ENCODE peak calls at places on chromosomes 4 and X, in nine cellular contexts. One of them, this sample, is unnamed.

GRCh38 chrX:125422986-125423385 is 103.3 kb downstream of the TEX13C start:
- DNase-seq in progenitor cell of endocrine pancreas: no peak
- DNase-seq in IMR-90: no peak
- DNase-seq in esophagus muscularis mucosa: no peak
- DNase-seq in Calu3: no peak
- DNase-seq in fibroblast of lung: no peak
- DNase-seq in activated B cell treated with CpG ODN at 0.5 μM for 24 hours: no peak
- DNase-seq in mammary epithelial cell: no peak
- DNase-seq in fibroblast of mammary gland: no peak
- DNase-seq in this sample: no peak

GRCh38 chr4:11623726-11624037 is 195.0 kb upstream of the HS3ST1 start:
- DNase-seq in progenitor cell of endocrine pancreas: peak; percentile 9
- DNase-seq in IMR-90: peak; percentile 27
- DNase-seq in esophagus muscularis mucosa: no peak
- DNase-seq in Calu3: peak; percentile 54
- DNase-seq in fibroblast of lung: peak; percentile 37
- DNase-seq in activated B cell treated with CpG ODN at 0.5 μM for 24 hours: no peak
- DNase-seq in mammary epithelial cell: peak; percentile 57
- DNase-seq in fibroblast of mammary gland: no peak
- DNase-seq in this sample: no peak

GRCh38 chr4:94766856-94767255 is 9.1 kb downstream of the BMPR1B start:
- DNase-seq in progenitor cell of endocrine pancreas: no peak
- DNase-seq in IMR-90: peak; percentile 60
- DNase-seq in esophagus muscularis mucosa: no peak
- DNase-seq in Calu3: no peak
- DNase-seq in fibroblast of lung: no peak
- DNase-seq in activated B cell treated with CpG ODN at 0.5 μM for 24 hours: no peak
- DNase-seq in mammary epithelial cell: peak; percentile 82
- DNase-seq in fibroblast of mammary gland: peak; percentile 82
- DNase-seq in this sample: no peak

GRCh38 chrX:150575415-150575814 is 7.0 kb downstream of the MTM1 start:
- DNase-seq in progenitor cell of endocrine pancreas: no peak
- DNase-seq in IMR-90: peak; percentile 33
- DNase-seq in esophagus muscularis mucosa: no peak
- DNase-seq in Calu3: peak; percentile 68
- DNase-seq in fibroblast of lung: peak; percentile 12
- DNase-seq in activated B cell treated with CpG ODN at 0.5 μM for 24 hours: no peak
- DNase-seq in mammary epithelial cell: peak; percentile 96
- DNase-seq in fibroblast of mammary gland: peak; percentile 55
- DNase-seq in this sample: no peak

GRCh38 chr4:533318-534100 is 34.5 kb downstream of the PIGG start:
- DNase-seq in progenitor cell of endocrine pancreas: no peak
- DNase-seq in IMR-90: no peak
- DNase-seq in esophagus muscularis mucosa: no peak
- DNase-seq in Calu3: no peak
- DNase-seq in fibroblast of lung: no peak
- DNase-seq in activated B cell treated with CpG ODN at 0.5 μM for 24 hours: no peak
- DNase-seq in mammary epithelial cell: no peak
- DNase-seq in fibroblast of mammary gland: no peak
- DNase-seq in this sample: peak; percentile 74

GRCh38 chr4:212438-213174 is 88.3 kb downstream of the ZNF718 start:
- DNase-seq in progenitor cell of endocrine pancreas: peak; percentile 24
- DNase-seq in IMR-90: peak; percentile 71
- DNase-seq in esophagus muscularis mucosa: no peak
- DNase-seq in Calu3: no peak
- DNase-seq in fibroblast of lung: peak; percentile 88
- DNase-seq in activated B cell treated with CpG ODN at 0.5 μM for 24 hours: no peak
- DNase-seq in mammary epithelial cell: peak; percentile 77
- DNase-seq in fibroblast of mammary gland: peak; percentile 90
- DNase-seq in this sample: no peak

GRCh38 chrX:1453951-1454785 is 1.5 kb upstream of the ASMTL start:
- DNase-seq in progenitor cell of endocrine pancreas: peak; percentile 82
- DNase-seq in IMR-90: peak; percentile 69
- DNase-seq in esophagus muscularis mucosa: peak; percentile 97
- DNase-seq in Calu3: peak; percentile 86
- DNase-seq in fibroblast of lung: peak; percentile 75
- DNase-seq in activated B cell treated with CpG ODN at 0.5 μM for 24 hours: peak; percentile 92
- DNase-seq in mammary epithelial cell: peak; percentile 67
- DNase-seq in fibroblast of mammary gland: peak; percentile 71
- DNase-seq in this sample: peak; percentile 93

GRCh38 chr4:55791666-55792065 is 27.9 kb upstream of the EXOC1L start:
- DNase-seq in progenitor cell of endocrine pancreas: no peak
- DNase-seq in IMR-90: no peak
- DNase-seq in esophagus muscularis mucosa: no peak
- DNase-seq in Calu3: peak; percentile 1
- DNase-seq in fibroblast of lung: no peak
- DNase-seq in activated B cell treated with CpG ODN at 0.5 μM for 24 hours: no peak
- DNase-seq in mammary epithelial cell: peak; percentile 61
- DNase-seq in fibroblast of mammary gland: no peak
- DNase-seq in this sample: no peak

GRCh38 chr4:129908117-129908516 is 812.2 kb downstream of the C4orf33 start:
- DNase-seq in progenitor cell of endocrine pancreas: no peak
- DNase-seq in IMR-90: no peak
- DNase-seq in esophagus muscularis mucosa: no peak
- DNase-seq in Calu3: no peak
- DNase-seq in fibroblast of lung: no peak
- DNase-seq in activated B cell treated with CpG ODN at 0.5 μM for 24 hours: no peak
- DNase-seq in mammary epithelial cell: no peak
- DNase-seq in fibroblast of mammary gland: no peak
- DNase-seq in this sample: no peak

GRCh38 chr4:39235701-39236100 is 53.4 kb downstream of the WDR19 start:
- DNase-seq in progenitor cell of endocrine pancreas: no peak
- DNase-seq in IMR-90: no peak
- DNase-seq in esophagus muscularis mucosa: no peak
- DNase-seq in Calu3: no peak
- DNase-seq in fibroblast of lung: peak; percentile 12
- DNase-seq in activated B cell treated with CpG ODN at 0.5 μM for 24 hours: no peak
- DNase-seq in mammary epithelial cell: no peak
- DNase-seq in fibroblast of mammary gland: no peak
- DNase-seq in this sample: no peak

DNA sequence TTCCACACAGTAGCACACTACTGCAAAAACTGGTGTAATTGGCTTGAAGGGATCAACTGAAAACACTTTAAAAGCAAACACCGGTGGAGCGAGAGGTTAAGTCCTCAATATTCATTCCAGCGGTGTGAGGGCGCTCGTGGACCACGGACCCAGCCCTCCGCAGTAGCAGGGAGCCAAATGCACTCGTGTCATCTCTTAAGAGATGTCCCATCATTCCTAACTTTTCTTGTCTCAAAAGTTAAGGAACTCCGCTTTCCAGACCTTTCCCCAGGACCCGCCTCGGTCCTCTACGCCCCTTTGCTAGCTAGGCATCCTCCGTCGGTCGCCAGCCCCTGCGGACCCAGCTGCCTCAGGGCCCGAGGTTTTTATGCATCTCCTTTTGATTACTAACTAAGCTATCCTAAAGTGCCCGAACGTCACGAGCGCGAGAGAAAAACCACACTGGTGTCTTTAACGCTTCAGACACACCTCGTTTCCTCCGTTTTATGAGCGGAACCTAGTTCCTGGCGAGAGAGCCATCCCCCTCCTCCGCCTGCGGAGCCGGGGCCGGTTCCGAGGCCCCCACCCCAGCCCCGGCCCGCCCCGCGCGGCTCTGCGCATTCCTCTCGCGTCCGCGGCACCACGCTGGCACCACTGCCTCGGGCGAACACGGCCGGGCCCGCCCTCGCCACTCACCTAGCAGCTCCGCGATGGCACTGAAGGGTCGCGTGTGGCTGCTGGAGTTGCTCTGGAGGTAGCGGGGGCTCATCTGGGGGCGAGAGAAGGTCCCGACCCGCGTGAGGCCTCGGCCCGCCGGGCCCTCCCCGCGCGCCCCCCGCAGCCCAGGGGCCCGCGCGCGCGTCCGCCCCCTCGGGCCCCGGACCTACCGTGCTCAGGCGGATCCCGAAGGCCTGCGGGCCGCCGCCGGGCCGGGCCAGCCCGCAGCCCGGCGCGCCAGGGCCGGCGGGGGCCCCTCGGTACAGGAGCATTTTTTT is 723 bp downstream of the MORC4 start:
- DNase-seq in progenitor cell of endocrine pancreas: no peak
- DNase-seq in IMR-90: peak; percentile 49
- DNase-seq in esophagus muscularis mucosa: no peak
- DNase-seq in Calu3: peak; percentile 61
- DNase-seq in fibroblast of lung: peak; percentile 61
- DNase-seq in activated B cell treated with CpG ODN at 0.5 μM for 24 hours: peak; percentile 24
- DNase-seq in mammary epithelial cell: peak; percentile 47
- DNase-seq in fibroblast of mammary gland: peak; percentile 59
- DNase-seq in this sample: no peak
- TF ChIP-seq CTCF in progenitor cell of endocrine pancreas: peak; percentile 47
- TF ChIP-seq CTCF in IMR-90: peak; percentile 53
- TF ChIP-seq CTCF in esophagus muscularis mucosa: peak; percentile 48
- TF ChIP-seq CTCF in Calu3: no peak
- TF ChIP-seq CTCF in fibroblast of lung: peak; percentile 46
- TF ChIP-seq CTCF in activated B cell treated with CpG ODN at 0.5 μM for 24 hours: no peak
- TF ChIP-seq CTCF in mammary epithelial cell: peak; percentile 68
- TF ChIP-seq CTCF in fibroblast of mammary gland: peak; percentile 42
- TF ChIP-seq CTCF in this sample: peak; percentile 77

GRCh38 chr4:153573881-153574807 is 108.0 kb downstream of the TMEM131L start:
- DNase-seq in progenitor cell of endocrine pancreas: no peak
- DNase-seq in IMR-90: peak; percentile 88
- DNase-seq in esophagus muscularis mucosa: no peak
- DNase-seq in Calu3: peak; percentile 42
- DNase-seq in fibroblast of lung: peak; percentile 93
- DNase-seq in activated B cell treated with CpG ODN at 0.5 μM for 24 hours: no peak
- DNase-seq in mammary epithelial cell: peak; percentile 61
- DNase-seq in fibroblast of mammary gland: peak; percentile 85
- DNase-seq in this sample: no peak

GRCh38 chr4:153573221-153573620 is 107.1 kb downstream of the TMEM131L start:
- DNase-seq in progenitor cell of endocrine pancreas: no peak
- DNase-seq in IMR-90: no peak
- DNase-seq in esophagus muscularis mucosa: no peak
- DNase-seq in Calu3: no peak
- DNase-seq in fibroblast of lung: no peak
- DNase-seq in activated B cell treated with CpG ODN at 0.5 μM for 24 hours: no peak
- DNase-seq in mammary epithelial cell: no peak
- DNase-seq in fibroblast of mammary gland: no peak
- DNase-seq in this sample: no peak

GRCh38 chr4:153577053-153577452 is 107.0 kb upstream of the TLR2 start:
- DNase-seq in progenitor cell of endocrine pancreas: no peak
- DNase-seq in IMR-90: no peak
- DNase-seq in esophagus muscularis mucosa: no peak
- DNase-seq in Calu3: no peak
- DNase-seq in fibroblast of lung: no peak
- DNase-seq in activated B cell treated with CpG ODN at 0.5 μM for 24 hours: no peak
- DNase-seq in mammary epithelial cell: no peak
- DNase-seq in fibroblast of mammary gland: no peak
- DNase-seq in this sample: no peak

GRCh38 chr4:153579410-153579809 is 104.7 kb upstream of the TLR2 start:
- DNase-seq in progenitor cell of endocrine pancreas: no peak
- DNase-seq in IMR-90: no peak
- DNase-seq in esophagus muscularis mucosa: no peak
- DNase-seq in Calu3: no peak
- DNase-seq in fibroblast of lung: no peak
- DNase-seq in activated B cell treated with CpG ODN at 0.5 μM for 24 hours: no peak
- DNase-seq in mammary epithelial cell: no peak
- DNase-seq in fibroblast of mammary gland: no peak
- DNase-seq in this sample: no peak

DNA sequence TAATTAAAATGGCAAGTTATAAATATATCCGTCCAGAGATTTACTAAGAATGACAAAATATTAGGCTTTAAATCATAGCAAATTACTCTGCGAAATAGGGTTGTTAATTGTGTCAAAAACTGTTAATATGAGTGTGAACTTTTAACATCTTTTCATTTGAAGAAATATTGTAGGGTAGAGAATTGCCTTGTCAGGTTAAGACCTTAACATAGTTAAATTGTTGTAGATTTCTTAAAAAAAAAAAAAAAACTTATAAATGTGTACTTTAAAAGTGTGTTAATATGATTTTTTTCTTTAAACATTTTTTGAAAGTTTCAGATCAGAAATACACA is 107.7 kb upstream of the TLR2 start:
- DNase-seq in progenitor cell of endocrine pancreas: no peak
- DNase-seq in IMR-90: no peak
- DNase-seq in esophagus muscularis mucosa: no peak
- DNase-seq in Calu3: no peak
- DNase-seq in fibroblast of lung: no peak
- DNase-seq in activated B cell treated with CpG ODN at 0.5 μM for 24 hours: no peak
- DNase-seq in mammary epithelial cell: no peak
- DNase-seq in fibroblast of mammary gland: no peak
- DNase-seq in this sample: no peak
- TF ChIP-seq CTCF in progenitor cell of endocrine pancreas: no peak
- TF ChIP-seq CTCF in IMR-90: no peak
- TF ChIP-seq CTCF in esophagus muscularis mucosa: no peak
- TF ChIP-seq CTCF in Calu3: no peak
- TF ChIP-seq CTCF in fibroblast of lung: no peak
- TF ChIP-seq CTCF in activated B cell treated with CpG ODN at 0.5 μM for 24 hours: no peak
- TF ChIP-seq CTCF in mammary epithelial cell: no peak
- TF ChIP-seq CTCF in fibroblast of mammary gland: no peak
- TF ChIP-seq CTCF in this sample: peak; percentile 57

DNA sequence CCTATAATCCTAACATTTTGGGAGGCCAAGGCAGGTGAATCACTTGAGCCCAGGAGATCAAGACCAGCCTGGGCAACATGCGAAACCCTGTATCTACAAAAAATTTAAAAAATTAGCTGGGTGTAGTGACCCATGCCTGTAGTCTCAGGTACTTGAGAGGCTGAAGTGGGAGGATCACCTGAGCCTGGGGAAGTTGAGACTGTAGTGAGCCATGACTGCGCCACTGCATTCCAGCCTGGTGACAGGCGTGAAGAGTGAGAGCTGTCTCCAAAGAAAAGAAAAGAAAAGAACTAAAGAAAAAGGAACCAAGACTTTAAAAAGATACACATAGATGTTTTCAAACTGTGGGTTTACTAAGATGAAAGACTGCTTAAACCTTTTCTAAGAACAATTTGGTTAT is 129.0 kb downstream of the SPCS3 start:
- DNase-seq in progenitor cell of endocrine pancreas: no peak
- DNase-seq in IMR-90: no peak
- DNase-seq in esophagus muscularis mucosa: no peak
- DNase-seq in Calu3: no peak
- DNase-seq in fibroblast of lung: no peak
- DNase-seq in activated B cell treated with CpG ODN at 0.5 μM for 24 hours: no peak
- DNase-seq in mammary epithelial cell: no peak
- DNase-seq in fibroblast of mammary gland: no peak
- DNase-seq in this sample: no peak
- TF ChIP-seq CTCF in progenitor cell of endocrine pancreas: no peak
- TF ChIP-seq CTCF in IMR-90: no peak
- TF ChIP-seq CTCF in esophagus muscularis mucosa: no peak
- TF ChIP-seq CTCF in Calu3: no peak
- TF ChIP-seq CTCF in fibroblast of lung: no peak
- TF ChIP-seq CTCF in activated B cell treated with CpG ODN at 0.5 μM for 24 hours: no peak
- TF ChIP-seq CTCF in mammary epithelial cell: no peak
- TF ChIP-seq CTCF in fibroblast of mammary gland: no peak
- TF ChIP-seq CTCF in this sample: no peak

DNA sequence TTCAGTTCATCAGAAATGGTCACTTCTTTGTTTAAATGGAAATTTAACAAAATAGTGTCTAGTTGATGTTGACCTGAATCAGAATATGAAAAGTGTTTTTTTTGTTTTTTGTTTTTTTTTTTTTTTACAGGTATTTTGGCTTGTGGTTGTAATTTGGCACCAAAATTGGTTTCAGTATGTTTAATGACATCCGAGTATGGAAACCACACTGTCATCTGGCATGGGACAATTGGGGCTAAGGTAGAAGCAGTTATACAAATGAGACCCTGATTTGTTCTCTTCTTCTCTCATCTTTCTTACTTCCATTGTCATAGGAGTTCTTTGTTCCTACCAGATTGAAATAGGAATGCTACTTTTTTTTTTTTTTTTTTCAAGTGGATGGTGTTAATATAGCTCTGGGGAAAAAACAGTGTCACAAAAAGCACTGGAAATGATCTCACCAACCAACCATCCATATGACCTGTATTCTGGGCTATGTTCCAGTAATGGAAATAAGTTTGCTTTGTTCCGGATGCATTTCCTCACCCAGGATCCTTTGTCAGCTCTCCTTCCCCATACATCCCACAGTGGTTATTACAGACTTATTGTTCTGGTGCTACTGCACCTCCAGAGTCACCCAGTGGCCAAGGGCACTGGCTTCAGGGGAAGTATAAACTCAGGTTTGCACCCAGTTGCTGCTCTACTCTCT is 95.8 kb downstream of the ATXN3L start:
- DNase-seq in progenitor cell of endocrine pancreas: no peak
- DNase-seq in IMR-90: peak; percentile 91
- DNase-seq in esophagus muscularis mucosa: no peak
- DNase-seq in Calu3: peak; percentile 50
- DNase-seq in fibroblast of lung: peak; percentile 81
- DNase-seq in activated B cell treated with CpG ODN at 0.5 μM for 24 hours: no peak
- DNase-seq in mammary epithelial cell: peak; percentile 96
- DNase-seq in fibroblast of mammary gland: peak; percentile 89
- DNase-seq in this sample: no peak
- TF ChIP-seq CTCF in progenitor cell of endocrine pancreas: no peak
- TF ChIP-seq CTCF in IMR-90: no peak
- TF ChIP-seq CTCF in esophagus muscularis mucosa: no peak
- TF ChIP-seq CTCF in Calu3: no peak
- TF ChIP-seq CTCF in fibroblast of lung: no peak
- TF ChIP-seq CTCF in activated B cell treated with CpG ODN at 0.5 μM for 24 hours: no peak
- TF ChIP-seq CTCF in mammary epithelial cell: peak; percentile 35
- TF ChIP-seq CTCF in fibroblast of mammary gland: peak; percentile 2
- TF ChIP-seq CTCF in this sample: peak; percentile 9

This sample was measured in chondrocyte.